ENCODE peak calls at places on chromosomes 1 and 21, in ten cellular contexts. Z is upper lobe of right lung, T is astrocyte, L is lower lobe of right lung, W is GM12865, C is right atrium auricular region, X is fibroblast of lung, A is left ventricle myocardium inferior, B is tibial nerve, M is foreskin fibroblast. S is an unnamed sample.

GRCh38 chr21:36966846-36967657 is 583 bp upstream of the HLCS start:
- DNase-seq in Z (no peak), T (no peak), L (no peak), W (no peak), C (no peak), X (peak; percentile 20), A (no peak), B (no peak), M (peak; percentile 38), S (no peak)

GRCh38 chr1:231828182-231828920 is 201.8 kb downstream of the DISC1 start:
- DNase-seq in Z (no peak), T (peak; percentile 96), L (no peak), W (no peak), C (no peak), X (peak; percentile 97), A (no peak), B (no peak), M (peak; percentile 98), S (peak; percentile 86)

GRCh38 chr1:246519514-246519913 is 12.4 kb upstream of the SMYD3 start:
- DNase-seq in Z (no peak), T (no peak), L (no peak), W (no peak), C (no peak), X (no peak), A (no peak), B (no peak), M (no peak), S (no peak)

GRCh38 chr21:34205811-34206635 is 132.6 kb downstream of the MRPS6 start:
- DNase-seq in Z (no peak), T (no peak), L (no peak), W (peak; percentile 37), C (no peak), X (peak; percentile 15), A (no peak), B (no peak), M (peak; percentile 77), S (no peak)

GRCh38 chr1:12121212-12122000 is 45.4 kb upstream of the TNFRSF1B start:
- DNase-seq in Z (no peak), T (peak; percentile 80), L (no peak), W (no peak), C (no peak), X (peak; percentile 96), A (no peak), B (no peak), M (peak; percentile 75), S (no peak)

GRCh38 chr1:160993544-160993943 is 27.4 kb downstream of the F11R start:
- DNase-seq in Z (no peak), T (peak; percentile 39), L (no peak), W (peak; percentile 29), C (no peak), X (peak; percentile 82), A (no peak), B (no peak), M (peak; percentile 77), S (no peak)

GRCh38 chr1:160667896-160668295 is 21.1 kb upstream of the SLAMF1 start:
- DNase-seq in Z (no peak), T (no peak), L (no peak), W (no peak), C (no peak), X (no peak), A (no peak), B (no peak), M (no peak), S (no peak)

GRCh38 chr21:42878993-42879787 is at the start of gene WDR4:
- DNase-seq in Z (peak; percentile 98), T (peak; percentile 93), L (peak; percentile 97), W (peak; percentile 99), C (peak; percentile 98), X (peak; percentile 97), A (peak; percentile 97), B (peak; percentile 95), M (peak; percentile 99), S (peak; percentile 96)

GRCh38 chr1:40382110-40382464 is 8.6 kb downstream of the SMAP2 start:
- DNase-seq in Z (no peak), T (no peak), L (no peak), W (no peak), C (no peak), X (no peak), A (no peak), B (no peak), M (peak; percentile 12), S (no peak)

GRCh38 chr1:40379785-40380452 is 6.4 kb downstream of the SMAP2 start:
- DNase-seq in Z (no peak), T (peak; percentile 58), L (no peak), W (no peak), C (no peak), X (peak; percentile 78), A (no peak), B (no peak), M (peak; percentile 55), S (no peak)

GRCh38 chr1:40380817-40381216 is 7.3 kb downstream of the SMAP2 start:
- DNase-seq in Z (no peak), T (no peak), L (no peak), W (peak; percentile 47), C (no peak), X (no peak), A (no peak), B (no peak), M (no peak), S (no peak)

GRCh38 chr1:40382601-40383000 is 9.1 kb downstream of the SMAP2 start:
- DNase-seq in Z (no peak), T (no peak), L (no peak), W (no peak), C (no peak), X (no peak), A (no peak), B (no peak), M (no peak), S (no peak)

GRCh38 chr1:40381268-40382109 is 8.0 kb downstream of the SMAP2 start:
- DNase-seq in Z (no peak), T (no peak), L (no peak), W (peak; percentile 86), C (no peak), X (no peak), A (no peak), B (no peak), M (no peak), S (no peak)
- H3K4me3 ChIP-seq in Z (no peak overlapping the region), T (no peak overlapping the region), L (peak overlapping the region; percentile 9), W (peak overlapping the region; percentile 47), C (no peak overlapping the region), X (no peak overlapping the region), A (no peak overlapping the region), B (no peak overlapping the region), M (no peak overlapping the region), S (no peak overlapping the region)

GRCh38 chr1:145992502-145992936 is 3.9 kb downstream of the TXNIP start:
- DNase-seq in Z (no peak), T (no peak), L (no peak), W (no peak), C (no peak), X (no peak), A (no peak), B (no peak), M (no peak), S (no peak)

GRCh38 chr1:145990249-145991097 is 5.9 kb downstream of the TXNIP start:
- DNase-seq in Z (peak; percentile 65), T (no peak), L (peak; percentile 63), W (no peak), C (no peak), X (peak; percentile 81), A (no peak), B (no peak), M (peak; percentile 81), S (no peak)

GRCh38 chr1:145993618-145994390 is 2.6 kb downstream of the TXNIP start:
- DNase-seq in Z (no peak), T (no peak), L (no peak), W (no peak), C (no peak), X (no peak), A (no peak), B (no peak), M (no peak), S (no peak)

GRCh38 chr1:145992958-145993617 is 3.3 kb downstream of the TXNIP start:
- DNase-seq in Z (no peak), T (no peak), L (no peak), W (no peak), C (no peak), X (no peak), A (no peak), B (no peak), M (no peak), S (no peak)

DNA sequence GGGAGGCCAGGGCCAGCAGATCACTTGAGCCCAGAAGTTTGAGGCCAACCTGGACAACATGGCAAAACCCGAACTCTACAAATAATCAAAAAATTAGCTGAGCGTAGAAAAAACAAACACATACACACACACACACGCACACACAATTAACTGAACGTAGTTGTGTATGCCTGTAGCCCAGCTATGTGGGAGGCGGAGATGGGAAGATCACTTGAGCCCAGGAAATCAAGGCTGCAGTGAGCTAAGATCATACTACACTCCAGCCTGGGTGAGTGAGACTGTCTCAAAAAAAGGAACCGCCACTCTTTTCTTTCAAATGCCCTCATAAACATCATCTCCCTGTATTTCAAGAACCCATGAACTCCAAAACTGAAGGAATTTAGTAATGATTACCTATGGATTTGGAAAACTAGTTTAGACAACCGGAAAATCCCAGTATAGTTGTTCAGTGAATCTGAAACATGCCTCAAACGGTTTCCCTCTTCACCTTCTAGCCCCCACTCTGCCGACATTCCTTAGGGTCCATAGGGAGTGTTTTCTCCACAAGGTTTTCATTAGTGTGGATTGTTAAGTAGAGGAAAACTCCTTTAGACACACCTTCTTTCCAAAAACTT is 4.5 kb downstream of the TXNIP start:
- DNase-seq in Z (no peak), T (no peak), L (no peak), W (no peak), C (no peak), X (peak; percentile 55), A (no peak), B (no peak), M (peak; percentile 59), S (peak; percentile 20)
- H3K4me3 ChIP-seq in Z (peak overlapping the region; percentile 92), T (no peak overlapping the region), L (peak overlapping the region; percentile 75), W (no peak overlapping the region), C (peak overlapping the region; percentile 74), X (no peak overlapping the region), A (peak overlapping the region; percentile 86), B (peak overlapping the region; percentile 79), M (no peak overlapping the region), S (no peak overlapping the region)

DNA sequence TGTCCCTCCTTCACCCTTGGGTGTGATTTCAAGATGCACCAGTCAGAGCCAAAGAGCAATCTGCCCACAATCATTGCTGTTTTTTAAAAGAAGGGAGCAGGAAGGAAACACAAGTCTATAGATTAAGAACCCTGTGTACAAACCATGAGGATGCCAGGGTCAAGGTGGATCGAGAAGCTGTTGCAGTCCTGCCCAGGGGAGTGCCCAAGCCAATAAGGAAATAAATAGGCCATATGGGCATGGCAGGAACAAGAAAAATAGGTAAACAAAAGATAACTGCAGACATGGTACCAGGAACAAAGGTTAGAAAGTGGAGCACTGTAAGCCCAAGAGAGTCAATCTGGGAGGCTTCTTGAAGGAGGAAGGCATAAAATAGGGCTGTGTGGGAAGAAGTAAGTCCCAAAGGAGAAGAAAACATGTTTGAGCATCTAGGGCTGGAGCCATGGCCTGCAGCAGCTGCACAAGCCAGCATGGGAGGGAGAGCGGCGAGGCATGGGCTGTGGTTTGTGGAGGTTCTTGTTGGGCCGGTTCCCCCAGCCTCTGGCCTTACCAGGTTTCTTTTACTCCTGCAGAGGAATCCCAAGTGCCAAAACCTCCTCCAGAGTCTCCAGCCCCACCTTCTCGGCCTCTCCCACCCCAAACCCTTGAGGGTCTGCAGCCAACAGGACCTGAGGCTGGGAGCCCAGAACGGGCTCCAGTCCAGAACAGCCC is 13.6 kb downstream of the INAVA start:
- DNase-seq in Z (no peak), T (no peak), L (no peak), W (no peak), C (no peak), X (no peak), A (no peak), B (no peak), M (no peak), S (no peak)
- H3K4me3 ChIP-seq in Z (no peak overlapping the region), T (no peak overlapping the region), L (no peak overlapping the region), W (no peak overlapping the region), C (no peak overlapping the region), X (no peak overlapping the region), A (no peak overlapping the region), B (no peak overlapping the region), M (no peak overlapping the region), S (no peak overlapping the region)

DNA sequence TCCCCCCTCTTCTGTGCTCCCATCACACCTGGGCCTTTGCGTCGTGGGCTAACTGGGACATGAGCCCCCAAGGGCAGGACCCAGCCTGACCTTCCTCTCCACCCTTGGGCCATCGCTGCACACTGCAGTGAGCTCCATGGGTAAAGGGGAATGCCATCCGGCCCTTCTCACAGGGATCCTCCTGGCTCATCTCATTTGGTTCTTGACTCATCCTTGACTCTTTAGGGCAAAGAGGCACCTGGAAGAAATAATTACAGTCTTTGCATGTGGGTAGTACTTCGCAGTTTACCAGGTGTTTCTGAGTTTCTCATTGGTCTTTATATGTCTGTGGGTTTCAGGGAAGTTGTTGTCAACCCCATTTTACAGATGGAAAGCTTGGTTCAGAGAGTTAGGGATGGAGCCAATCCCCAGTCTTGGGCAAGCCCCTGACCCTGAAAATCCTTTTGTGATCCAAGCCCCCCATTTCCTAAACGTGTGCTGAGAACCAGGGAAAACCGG is 59.3 kb upstream of the ID3 start:
- DNase-seq in Z (no peak), T (no peak), L (no peak), W (no peak), C (no peak), X (no peak), A (no peak), B (no peak), M (no peak), S (no peak)
- H3K4me3 ChIP-seq in Z (no peak overlapping the region), T (no peak overlapping the region), L (no peak overlapping the region), W (no peak overlapping the region), C (no peak overlapping the region), X (no peak overlapping the region), A (no peak overlapping the region), B (no peak overlapping the region), M (no peak overlapping the region), S (no peak overlapping the region)